ENCODE peak calls at places on chromosomes 12 and 14, in ten cellular contexts. E is WTC11, G is lower leg skin, B is prostate gland, M is gastrocnemius medialis, I is tibial nerve, Z is HCT116, L is HFFc6, R is transverse colon, H is neural crest cell. F is an unnamed sample.

GRCh38 chr12:123498126-123498825 is 35.2 kb downstream of the RILPL1 start:
- DNase-seq in L (no peak), E (no peak), R (no peak), B (no peak), H (no peak), I (no peak), Z (no peak), M (no peak), G (no peak), F (no peak)

GRCh38 chr12:124745891-124746570 is 117.6 kb downstream of the SCARB1 start:
- DNase-seq in M (peak; percentile 92), H (peak; percentile 77), L (peak; percentile 89), G (peak; percentile 91), Z (peak; percentile 67), E (peak; percentile 84), R (peak; percentile 87), I (peak; percentile 91), B (peak; percentile 92), F (peak; percentile 90)

GRCh38 chr14:81062816-81063215 is 107.4 kb downstream of the TSHR start:
- DNase-seq in G (no peak), R (no peak), B (no peak), H (no peak), Z (peak; percentile 21), E (peak; percentile 30), I (peak; percentile 9), M (no peak), L (no peak), F (no peak)

GRCh38 chr12:105259226-105259625 is 23.3 kb upstream of the APPL2 start:
- DNase-seq in I (no peak), R (no peak), Z (no peak), G (no peak), B (no peak), E (no peak), L (no peak), M (no peak), H (no peak), F (no peak)

GRCh38 chr12:123957191-123957590 is 15.4 kb downstream of the CCDC92 start:
- DNase-seq in M (no peak), B (no peak), I (no peak), G (no peak), E (no peak), L (no peak), Z (no peak), H (no peak), R (no peak), F (no peak)

GRCh38 chr14:96424104-96424989 is 32.4 kb downstream of the AK7 start:
- DNase-seq in R (peak; percentile 48), I (peak; percentile 78), H (peak; percentile 16), G (no peak), L (peak; percentile 63), E (no peak), B (peak; percentile 50), M (no peak), Z (peak; percentile 57), F (no peak)

GRCh38 chr14:71380271-71380670 is 473.0 kb downstream of the PCNX1 start:
- DNase-seq in G (no peak), H (no peak), I (no peak), R (no peak), M (no peak), E (no peak), B (no peak), L (peak; percentile 66), Z (no peak), F (no peak)

GRCh38 chr12:82426586-82426985 is 68.3 kb downstream of the METTL25 start:
- DNase-seq in Z (no peak), M (no peak), R (no peak), G (no peak), E (no peak), H (no peak), B (no peak), L (no peak), I (no peak), F (no peak)

GRCh38 chr12:66074561-66074960 is 56.0 kb downstream of the LLPH start:
- DNase-seq in R (no peak), B (no peak), Z (no peak), M (no peak), G (no peak), E (no peak), I (no peak), H (no peak), L (no peak), F (no peak)

GRCh38 chr14:70339039-70339438 is 20.4 kb downstream of the COX16 start:
- DNase-seq in M (no peak), L (no peak), H (no peak), G (no peak), B (no peak), Z (no peak), E (no peak), I (no peak), R (no peak), F (no peak)

GRCh38 chr14:42299692-42300091 is 693.0 kb downstream of the LRFN5 start:
- DNase-seq in M (no peak), I (no peak), Z (no peak), H (no peak), B (no peak), L (no peak), R (no peak), G (no peak), E (no peak), F (no peak)

GRCh38 chr12:7374423-7375144 is 69.4 kb downstream of the CD163L1 start:
- DNase-seq in H (no peak), Z (peak; percentile 47), M (no peak), L (peak; percentile 20), R (peak; percentile 42), E (peak; percentile 77), I (peak; percentile 14), G (no peak), B (no peak), F (no peak)

GRCh38 chr12:124385219-124385969 is 90.5 kb downstream of the RFLNA start:
- DNase-seq in M (no peak), E (no peak), L (peak; percentile 89), I (no peak), G (no peak), B (no peak), H (no peak), Z (no peak), R (no peak), F (no peak)

GRCh38 chr12:68971404-68971803 is 38.4 kb upstream of the CPM start:
- DNase-seq in H (no peak), I (no peak), E (no peak), M (no peak), B (no peak), L (peak; percentile 71), Z (no peak), R (no peak), G (no peak), F (no peak)

GRCh38 chr14:59699422-59699821 is 122.8 kb upstream of the CCDC175 start:
- DNase-seq in R (no peak), L (no peak), M (no peak), G (peak; percentile 21), Z (no peak), B (no peak), E (no peak), I (peak; percentile 12), H (no peak), F (no peak)

GRCh38 chr12:116180448-116180847 is 97.0 kb downstream of the MED13L start:
- DNase-seq in Z (no peak), G (no peak), M (no peak), H (no peak), E (no peak), R (no peak), B (no peak), I (no peak), L (no peak), F (no peak)
- TF ChIP-seq CTCF in Z (no peak), G (no peak), M (no peak), H (no peak), E (no peak), R (no peak), B (no peak), I (no peak), L (no peak), F (no peak)

DNA sequence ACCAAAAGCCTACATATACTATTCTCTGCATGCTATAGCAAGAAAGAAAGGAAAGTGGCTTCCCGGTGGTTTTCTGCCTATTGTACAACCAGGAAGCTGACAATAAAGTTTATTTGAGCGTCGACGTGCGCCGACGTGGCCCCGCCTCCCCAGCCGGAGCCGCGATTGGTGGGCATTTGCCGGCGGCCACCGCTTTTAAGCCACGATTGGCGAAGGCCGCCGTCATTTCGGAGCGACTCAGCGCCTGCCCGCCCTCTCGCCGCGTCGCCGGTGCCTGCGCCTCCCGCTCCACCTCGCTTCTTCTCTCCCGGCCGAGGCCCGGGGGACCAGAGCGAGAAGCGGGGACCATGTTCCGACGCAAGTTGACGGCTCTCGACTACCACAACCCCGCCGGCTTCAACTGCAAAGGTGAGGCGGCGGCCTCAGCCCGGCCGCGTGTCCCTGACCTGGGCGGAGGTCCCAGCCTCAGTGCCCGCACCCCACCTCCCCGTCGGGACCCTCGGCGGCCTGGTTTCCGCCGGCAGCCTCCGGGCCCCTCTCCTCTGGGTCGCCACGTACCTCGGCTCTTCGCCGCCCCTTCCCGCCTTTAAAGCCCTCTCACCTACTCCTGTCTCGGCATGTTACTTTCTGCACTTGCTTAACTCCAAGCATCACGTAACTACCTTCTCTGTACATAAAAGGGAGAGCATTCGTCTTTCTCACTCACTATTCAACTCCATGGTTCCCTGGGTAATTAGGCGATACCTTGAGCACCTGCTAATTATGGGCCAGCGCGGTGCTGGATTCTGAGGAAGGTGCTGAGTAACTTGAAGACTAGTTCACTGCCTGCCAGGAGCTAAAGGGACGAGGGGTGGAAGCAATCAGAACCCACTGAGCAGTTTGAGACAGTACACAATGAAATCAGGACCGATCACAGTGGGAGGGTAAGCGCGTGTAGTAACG is at the start of gene RTRAF:
- DNase-seq in E (peak; percentile 89), G (peak; percentile 89), I (peak; percentile 86), H (peak; percentile 83), Z (peak; percentile 81), L (peak; percentile 91), M (peak; percentile 91), B (peak; percentile 94), R (peak; percentile 96), F (peak; percentile 94)
- TF ChIP-seq CTCF in E (no peak), G (no peak), I (no peak), H (no peak), Z (no peak), L (no peak), M (no peak), B (no peak), R (no peak), F (no peak)

GRCh38 chr12:71754461-71755145 is at the start of gene RAB21:
- DNase-seq in B (peak; percentile 97), M (peak; percentile 98), Z (peak; percentile 92), L (peak; percentile 96), G (peak; percentile 97), R (peak; percentile 99), I (peak; percentile 98), H (peak; percentile 92), E (peak; percentile 99), F (peak; percentile 97)
- TF ChIP-seq CTCF in B (no peak), M (peak; percentile 31), Z (no peak), L (peak; percentile 58), G (peak; percentile 19), R (peak; percentile 40), I (peak; percentile 24), H (peak; percentile 42), E (no peak), F (peak; percentile 62)

DNA sequence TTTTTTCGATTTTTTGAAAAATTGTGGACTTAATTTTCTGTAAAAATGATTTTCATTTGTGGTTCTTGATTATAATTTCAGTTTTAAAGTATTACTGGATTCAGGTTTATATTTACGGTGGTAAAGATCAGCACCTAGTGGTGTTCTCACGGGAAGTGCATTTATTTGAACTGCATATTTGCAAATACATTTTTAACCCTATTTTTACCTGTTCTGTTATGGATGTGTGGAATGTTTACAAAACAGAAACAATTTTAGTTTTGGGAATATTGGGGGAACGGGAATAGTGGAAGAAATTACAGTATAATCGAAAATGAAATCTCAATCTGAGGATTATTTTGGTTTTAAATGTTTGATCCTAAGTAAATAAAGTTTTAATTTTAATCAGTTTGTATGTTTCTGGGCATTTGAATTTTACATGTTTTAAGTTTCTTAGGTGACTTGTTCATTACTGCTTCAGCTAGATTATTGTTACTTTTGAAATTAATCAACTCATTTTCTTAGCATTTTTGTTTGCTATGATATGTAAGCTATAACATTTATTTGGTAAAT is 805 bp downstream of the ATF7IP start:
- DNase-seq in E (no peak), G (no peak), L (peak; percentile 41), M (no peak), Z (no peak), B (peak; percentile 5), H (no peak), R (no peak), I (no peak), F (no peak)
- TF ChIP-seq CTCF in E (no peak), G (no peak), L (peak; percentile 69), M (peak; percentile 35), Z (peak; percentile 31), B (no peak), H (peak; percentile 67), R (no peak), I (peak; percentile 14), F (peak; percentile 64)

F was measured in type B pancreatic cell.